ENCODE peak calls at places on chromosomes 7 and 10, in ten cellular contexts. K, B, F, W, V, C, P, G, A and D are unnamed samples. For H3K36me3, the result is how much of the 10 kb centered on the place peaks cover.

GRCh38 chr7:149887311-149887710 is 13.5 kb downstream of the ATP6V0E2 start:
- DNase-seq in G (no peak), K (no peak), P (no peak), A (no peak), B (no peak), W (no peak), C (no peak), V (no peak), F (no peak), D (no peak)

GRCh38 chr7:128221929-128222403 is 19.1 kb upstream of the LEP start:
- DNase-seq in A (no peak), W (peak), K (no peak), G (no peak), C (no peak), P (no peak), B (no peak), V (no peak), F (no peak), D (no peak)

GRCh38 chr10:23055424-23056191 is 39.8 kb upstream of the MSRB2 start:
- DNase-seq in V (no peak), F (no peak), K (no peak), W (no peak), A (no peak), P (peak), C (no peak), G (no peak), B (no peak), D (no peak)

GRCh38 chr7:158741294-158741666 is 36.7 kb upstream of the NCAPG2 start:
- DNase-seq in F (no peak), G (no peak), A (no peak), V (no peak), P (no peak), W (no peak), B (peak), C (no peak), K (no peak), D (no peak)

GRCh38 chr10:117926491-117926890 is 120.2 kb downstream of the RAB11FIP2 start:
- DNase-seq in C (no peak), G (no peak), B (no peak), A (no peak), K (no peak), W (no peak), P (no peak), V (no peak), F (no peak), D (no peak)

GRCh38 chr7:149870701-149871483 is 2.9 kb upstream of the ATP6V0E2 start:
- DNase-seq in F (no peak), K (no peak), A (peak), G (no peak), C (no peak), B (no peak), V (peak), W (no peak), P (no peak), D (no peak)

GRCh38 chr10:91349381-91349780 is 60.8 kb upstream of the HECTD2 start:
- DNase-seq in A (no peak), G (no peak), V (no peak), C (no peak), F (peak), W (no peak), K (no peak), B (no peak), P (no peak), D (peak)

GRCh38 chr10:101405006-101405405 is 51.0 kb downstream of the BTRC start:
- DNase-seq in G (no peak), W (no peak), C (no peak), K (no peak), P (no peak), A (no peak), V (no peak), B (no peak), F (no peak), D (no peak)

GRCh38 chr7:159158888-159159405 is 14.3 kb upstream of the VIPR2 start:
- DNase-seq in P (no peak), V (no peak), C (no peak), W (no peak), G (no peak), K (no peak), F (no peak), A (no peak), B (no peak), D (no peak)

GRCh38 chr10:27454837-27455236 is 49.3 kb upstream of the RAB18 start:
- DNase-seq in K (no peak), V (no peak), A (no peak), P (no peak), W (no peak), C (no peak), F (no peak), G (no peak), B (no peak), D (no peak)

GRCh38 chr7:64174941-64175340 is 32.1 kb upstream of the ZNF735 start:
- DNase-seq in F (no peak), W (no peak), A (no peak), K (no peak), V (peak), B (no peak), G (no peak), C (no peak), P (no peak), D (no peak)

GRCh38 chr7:41918597-41918996 is 215.7 kb upstream of the INHBA start:
- DNase-seq in G (no peak), W (no peak), B (peak), P (no peak), V (no peak), C (no peak), F (no peak), A (no peak), K (no peak), D (no peak)

GRCh38 chr10:128147669-128148068 is 21.4 kb upstream of the MKI67 start:
- DNase-seq in G (no peak), W (no peak), V (no peak), K (no peak), A (no peak), P (no peak), C (no peak), F (no peak), B (no peak), D (no peak)

GRCh38 chr7:96118449-96119001 is 203.4 kb downstream of the SLC25A13 start:
- DNase-seq in A (no peak), B (no peak), W (no peak), F (no peak), P (peak), C (no peak), G (no peak), K (no peak), V (peak), D (no peak)

GRCh38 chr10:115417585-115418265 is 324.6 kb downstream of the ATRNL1 start:
- DNase-seq in B (no peak), V (peak), C (peak), F (no peak), G (no peak), K (no peak), P (peak), W (no peak), A (no peak), D (no peak)

GRCh38 chr10:77713506-77714280 is 76.1 kb upstream of the KCNMA1 start:
- DNase-seq in K (no peak), G (no peak), A (no peak), P (no peak), W (no peak), C (no peak), V (no peak), B (no peak), F (no peak), D (no peak)

GRCh38 chr7:75915416-75916156 is 631 bp downstream of the POR start:
- DNase-seq in W (peak), V (peak), P (peak), G (no peak), C (peak), K (no peak), A (peak), F (no peak), B (no peak), D (no peak)

GRCh38 chr10:133421336-133422222 is 2.8 kb downstream of the SPRN start:
- DNase-seq in B (no peak), K (no peak), C (no peak), P (no peak), F (peak), V (peak), W (no peak), A (no peak), G (no peak), D (no peak)

GRCh38 chr7:106770191-106770590 is 94.9 kb upstream of the PIK3CG start:
- DNase-seq in A (no peak), C (no peak), B (no peak), G (no peak), V (no peak), F (no peak), K (no peak), P (no peak), W (no peak), D (no peak)

GRCh38 chr10:104120061-104120460 is 1.9 kb upstream of the SFR1 start:
- DNase-seq in B (no peak), K (no peak), V (no peak), P (no peak), G (no peak), F (no peak), A (no peak), C (no peak), W (no peak), D (no peak)

GRCh38 chr7:81819861-81820260 is 50.0 kb upstream of the HGF start:
- DNase-seq in W (no peak), V (no peak), C (no peak), B (no peak), F (no peak), G (no peak), A (no peak), P (no peak), K (no peak), D (no peak)

GRCh38 chr10:123143162-123143824 is 4.6 kb upstream of the HMX2 start:
- DNase-seq in G (no peak), W (no peak), B (no peak), K (no peak), A (no peak), V (peak), F (no peak), C (no peak), P (peak), D (no peak)

GRCh38 chr7:158941821-158942605 is 85.7 kb downstream of the DYNC2I1 start:
- DNase-seq in C (no peak), P (no peak), K (no peak), A (no peak), B (no peak), W (no peak), F (no peak), G (no peak), V (no peak), D (no peak)

GRCh38 chr10:110501142-110501937 is 3.6 kb downstream of the DUSP5 start:
- DNase-seq in G (peak), V (peak), F (peak), K (peak), P (peak), A (peak), B (peak), C (peak), W (peak), D (peak)

GRCh38 chr10:36254191-36254590 is 612.1 kb upstream of the FZD8 start:
- DNase-seq in A (no peak), G (peak), F (peak), B (peak), W (peak), C (no peak), V (no peak), P (no peak), K (peak), D (no peak)

GRCh38 chr10:132533571-132534260 is 3.9 kb upstream of the INPP5A start:
- DNase-seq in C (no peak), B (no peak), G (peak), F (no peak), A (no peak), K (peak), W (peak), P (no peak), V (peak), D (no peak)

GRCh38 chr10:3825862-3826351 is 40.9 kb upstream of the KLF6 start:
- DNase-seq in G (no peak), A (no peak), W (no peak), P (no peak), C (no peak), F (no peak), K (no peak), V (no peak), B (no peak), D (no peak)

GRCh38 chr10:22684707-22685106 is 29.7 kb downstream of the PIP4K2A start:
- DNase-seq in B (no peak), F (no peak), A (no peak), G (no peak), V (no peak), P (no peak), K (no peak), W (no peak), C (no peak), D (no peak)

GRCh38 chr10:22219308-22219707 is 1.5 kb upstream of the EBLN1 start:
- DNase-seq in A (no peak), B (no peak), F (no peak), C (no peak), V (no peak), P (no peak), G (no peak), K (no peak), W (no peak), D (no peak)

GRCh38 chr7:101170617-101171441 is 5.5 kb upstream of the VGF start:
- DNase-seq in V (peak), C (no peak), F (no peak), P (no peak), K (no peak), G (no peak), W (no peak), A (peak), B (no peak), D (no peak)

GRCh38 chr7:44071726-44072363 is 6.5 kb upstream of the PGAM2 start:
- DNase-seq in B (no peak), K (no peak), P (no peak), A (no peak), W (no peak), G (peak), C (no peak), F (no peak), V (no peak), D (no peak)

GRCh38 chr7:143172354-143172753 is 10.9 kb upstream of the TAS2R39 start:
- DNase-seq in K (peak), G (no peak), W (peak), C (no peak), F (no peak), V (no peak), A (no peak), P (no peak), B (peak), D (no peak)

GRCh38 chr7:127359011-127359410 is 33.5 kb downstream of the ZNF800 start:
- DNase-seq in K (no peak), B (no peak), P (no peak), V (no peak), G (no peak), A (no peak), F (no peak), W (no peak), C (no peak), D (no peak)

GRCh38 chr7:129161524-129161923 is 17.0 kb downstream of the TSPAN33 start:
- DNase-seq in C (no peak), G (no peak), B (no peak), F (no peak), V (no peak), W (peak), A (no peak), P (no peak), K (no peak), D (no peak)

GRCh38 chr7:69567790-69568189 is 30.5 kb upstream of the AUTS2 start:
- DNase-seq in W (no peak), V (no peak), A (no peak), C (no peak), G (no peak), P (no peak), K (no peak), F (no peak), B (no peak), D (no peak)

GRCh38 chr7:22109761-22110160 is 164.1 kb upstream of the CDCA7L start:
- DNase-seq in F (no peak), W (peak), P (peak), B (peak), G (no peak), V (peak), C (no peak), K (no peak), A (no peak), D (peak)
- TF ChIP-seq CTCF in F (no peak), W (no peak), P (peak), B (no peak), G (no peak), V (no peak), C (peak), K (no peak), A (no peak), D (no peak)

GRCh38 chr10:287029-287428 is 151.8 kb downstream of the ZMYND11 start:
- DNase-seq in F (no peak), A (no peak), C (no peak), K (no peak), G (no peak), W (no peak), B (no peak), V (no peak), P (no peak), D (no peak)

GRCh38 chr10:282294-283139 is 147.3 kb downstream of the ZMYND11 start:
- DNase-seq in P (no peak), W (no peak), V (no peak), G (no peak), A (no peak), B (no peak), C (peak), K (no peak), F (no peak), D (no peak)

GRCh38 chr10:285216-285967 is 150.1 kb downstream of the ZMYND11 start:
- DNase-seq in K (no peak), V (no peak), W (no peak), A (no peak), P (no peak), C (no peak), B (no peak), G (no peak), F (no peak), D (no peak)

GRCh38 chr10:283140-283479 is 147.9 kb downstream of the ZMYND11 start:
- DNase-seq in G (no peak), C (no peak), B (no peak), W (no peak), F (no peak), A (no peak), K (no peak), V (no peak), P (no peak), D (no peak)

DNA sequence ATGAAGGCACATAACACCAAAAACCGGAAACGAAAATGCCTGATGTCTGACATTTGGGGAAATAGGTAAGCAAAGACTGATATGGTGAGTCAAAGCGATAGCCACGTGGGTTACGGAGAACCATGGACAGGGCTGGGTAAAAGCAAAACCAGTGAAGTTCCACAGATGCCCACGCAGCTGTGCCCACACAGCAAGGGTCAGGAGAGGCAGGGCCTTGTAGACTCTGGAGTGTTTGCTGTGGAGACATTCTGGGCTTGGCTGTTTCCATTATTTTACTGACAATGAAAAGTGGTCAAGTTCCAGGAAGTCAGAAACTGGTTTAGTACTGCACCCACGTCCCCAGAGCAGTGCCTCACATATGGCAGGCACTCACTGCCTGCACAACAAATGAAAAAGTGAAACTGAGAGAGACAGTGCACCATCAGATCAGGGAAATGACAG is 148.7 kb downstream of the ZMYND11 start:
- DNase-seq in K (no peak), A (no peak), C (peak), V (no peak), W (no peak), P (no peak), F (no peak), G (no peak), B (no peak), D (no peak)
- H3K36me3 ChIP-seq in K (under half), A (under half), C (under half), V (half or more), W (under half), P (under half), F (half or more), G (half or more), B (under half), D (under half)

GRCh38 chr7:137692399-137692798 is 154.4 kb downstream of the DGKI start:
- DNase-seq in P (no peak), B (no peak), F (no peak), A (no peak), G (no peak), W (no peak), V (no peak), K (no peak), C (no peak), D (no peak)
- TF ChIP-seq CTCF in P (no peak), B (no peak), F (no peak), A (no peak), G (no peak), W (no peak), V (no peak), K (no peak), C (no peak), D (no peak)

DNA sequence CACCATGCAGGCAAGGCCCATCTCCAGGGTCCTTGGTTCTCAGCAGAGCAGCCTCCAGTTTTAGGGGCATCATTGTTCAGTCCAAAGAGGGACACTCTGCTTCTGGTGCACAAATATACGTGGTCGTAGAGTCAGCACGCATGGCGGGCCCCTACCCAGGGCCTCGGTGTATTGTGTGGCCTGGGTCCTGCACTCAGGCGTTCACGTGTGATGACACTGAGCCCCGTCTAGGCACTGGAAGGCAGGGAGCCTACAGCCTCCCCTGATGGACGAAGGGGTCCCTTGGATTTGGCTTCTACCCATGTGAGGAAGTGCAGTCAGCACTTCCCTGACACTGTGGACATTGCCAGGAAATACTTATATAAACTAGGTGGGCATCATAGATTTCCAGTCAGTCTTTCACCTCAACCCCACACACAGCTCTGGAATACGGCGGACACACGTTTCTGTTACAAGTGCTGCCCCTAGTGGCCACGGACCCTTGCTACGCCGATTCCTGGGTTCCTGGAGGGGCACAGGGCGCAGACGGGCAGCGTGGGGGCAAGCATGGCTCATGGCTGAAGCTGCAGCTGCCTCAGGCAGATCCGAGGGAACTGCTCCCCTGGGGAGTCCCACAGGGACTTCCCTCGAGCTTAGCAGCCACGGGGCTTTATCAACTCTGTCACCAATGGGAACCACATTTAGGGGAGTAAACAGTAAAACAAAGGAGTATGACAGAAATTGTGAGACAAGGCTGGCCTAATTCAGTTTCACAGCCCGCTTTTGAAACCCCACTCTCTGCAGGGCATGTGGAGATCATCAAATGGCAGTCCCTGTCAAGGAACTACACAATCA is 25.4 kb downstream of the AIFM2 start:
- DNase-seq in W (peak), V (peak), F (no peak), G (no peak), P (peak), C (peak), B (no peak), A (no peak), K (no peak), D (no peak)
- H3K36me3 ChIP-seq in W (under half), V (half or more), F (under half), G (under half), P (under half), C (under half), B (under half), A (under half), K (under half), D (under half)

GRCh38 chr10:99329891-99330674 is 927 bp downstream of the CNNM1 start:
- DNase-seq in F (no peak), G (no peak), W (peak), B (no peak), K (no peak), P (peak), C (peak), V (peak), A (no peak), D (no peak)
- TF ChIP-seq CTCF in F (no peak), G (no peak), W (no peak), B (no peak), K (no peak), P (no peak), C (no peak), V (no peak), A (no peak), D (no peak)

DNA sequence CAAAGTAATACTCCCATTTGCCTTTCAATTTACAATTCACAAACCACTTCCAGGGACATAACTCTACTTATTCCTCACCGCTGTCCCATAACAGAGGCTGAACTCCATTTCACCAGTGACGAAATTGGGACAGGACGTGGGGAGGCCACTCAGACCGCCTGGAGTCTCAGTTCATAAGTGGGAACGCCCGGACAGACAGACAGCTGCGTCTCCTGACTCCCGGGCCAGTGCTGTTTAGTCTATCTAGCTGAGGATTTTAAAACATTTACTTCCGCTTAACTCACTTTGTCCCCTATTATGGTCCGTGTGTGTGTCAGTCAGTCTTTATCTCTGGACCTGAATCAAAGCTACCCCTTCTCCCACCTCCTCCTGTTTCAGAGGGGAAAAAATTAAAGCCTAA is 67.4 kb upstream of the ZNF438 start:
- DNase-seq in G (no peak), K (no peak), B (no peak), F (no peak), P (no peak), C (no peak), W (no peak), V (no peak), A (no peak), D (no peak)
- H3K36me3 ChIP-seq in G (under half), K (under half), B (under half), F (under half), P (under half), C (under half), W (under half), V (under half), A (under half), D (under half)